ENCODE peak calls at places on chromosomes 3 and 15, in four cellular contexts. B is stomach, P is suprapubic skin, J is transverse colon. Q is an unnamed sample.

GRCh38 chr15:57476533-57476975 is 100.2 kb downstream of the CGNL1 start:
- DNase-seq in B (no peak), P (no peak), J (no peak), Q (no peak)

GRCh38 chr15:68615811-68616210 is 37.0 kb downstream of the CORO2B start:
- DNase-seq in B (no peak), J (no peak), P (no peak), Q (no peak)

GRCh38 chr3:44554626-44555592 is at the start of gene ZKSCAN7:
- DNase-seq in J (peak; percentile 44), B (peak; percentile 47), P (peak; percentile 83), Q (peak; percentile 73)

GRCh38 chr15:39786444-39787056 is 3.9 kb upstream of the FSIP1 start:
- DNase-seq in B (no peak), P (no peak), J (no peak), Q (no peak)

GRCh38 chr15:69160976-69161877 is 792 bp downstream of the GLCE start:
- DNase-seq in P (peak; percentile 79), J (peak; percentile 51), B (peak; percentile 29), Q (peak; percentile 69)

GRCh38 chr15:76185716-76186115 is 125.6 kb downstream of the ETFA start:
- DNase-seq in B (peak; percentile 49), P (no peak), J (no peak), Q (no peak)

GRCh38 chr3:141179983-141180382 is 51.6 kb upstream of the PXYLP1 start:
- DNase-seq in J (no peak), P (no peak), B (no peak), Q (no peak)

GRCh38 chr3:160440687-160441086 is 8.9 kb downstream of the TRIM59 start:
- DNase-seq in P (no peak), J (no peak), B (no peak), Q (no peak)

GRCh38 chr15:63772531-63772930 is 61.2 kb downstream of the HERC1 start:
- DNase-seq in P (no peak), B (no peak), J (no peak), Q (no peak)

GRCh38 chr15:78930577-78931388 is 14.1 kb downstream of the CTSH start:
- DNase-seq in J (no peak), B (no peak), P (no peak), Q (peak; percentile 86)

GRCh38 chr15:36757189-36757814 is 177.9 kb downstream of the CDIN1 start:
- DNase-seq in J (no peak), P (no peak), B (no peak), Q (no peak)

GRCh38 chr15:41150279-41150678 is 34.2 kb upstream of the INO80 start:
- DNase-seq in J (no peak), B (no peak), P (no peak), Q (no peak)

GRCh38 chr3:122944671-122945151 is 82.9 kb downstream of the SEMA5B start:
- DNase-seq in J (no peak), P (no peak), B (no peak), Q (no peak)

GRCh38 chr3:122497425-122497824 is 17.3 kb downstream of the KPNA1 start:
- DNase-seq in P (no peak), J (no peak), B (no peak), Q (no peak)

GRCh38 chr3:57048052-57048671 is 12.3 kb upstream of the SPATA12 start:
- DNase-seq in J (no peak), P (peak; percentile 84), B (no peak), Q (peak; percentile 78)

GRCh38 chr15:93209690-93210425 is 120.8 kb upstream of the RGMA start:
- DNase-seq in J (no peak), P (no peak), B (no peak), Q (no peak)

GRCh38 chr3:13420817-13421755 is 964 bp upstream of the NUP210 start:
- DNase-seq in B (peak; percentile 30), J (peak; percentile 60), P (no peak), Q (no peak)

GRCh38 chr15:31040611-31041010 is 49.2 kb upstream of the MTMR10 start:
- DNase-seq in B (no peak), P (no peak), J (no peak), Q (no peak)

GRCh38 chr3:64351713-64352595 is 126.7 kb upstream of the PRICKLE2 start:
- DNase-seq in J (no peak), P (no peak), B (peak; percentile 46), Q (no peak)

GRCh38 chr3:9933561-9934234 is at the start of gene CRELD1:
- DNase-seq in P (peak; percentile 98), J (peak; percentile 98), B (peak; percentile 98), Q (peak; percentile 98)

GRCh38 chr3:18807593-18807992 is 340.7 kb upstream of the KCNH8 start:
- DNase-seq in B (no peak), P (no peak), J (no peak), Q (no peak)

GRCh38 chr3:78941587-78941986 is 826.2 kb downstream of the ROBO1 start:
- DNase-seq in B (no peak), J (no peak), P (no peak), Q (no peak)

GRCh38 chr3:15055019-15055557 is 10.0 kb downstream of the MRPS25 start:
- DNase-seq in J (peak; percentile 17), B (no peak), P (no peak), Q (no peak)

GRCh38 chr3:135326851-135327250 is 531.8 kb downstream of the EPHB1 start:
- DNase-seq in P (no peak), J (no peak), B (no peak), Q (no peak)

GRCh38 chr3:142003291-142003690 is 126.8 kb downstream of the ATP1B3 start:
- DNase-seq in P (no peak), B (no peak), J (no peak), Q (no peak)

GRCh38 chr15:75725719-75726607 is 13.3 kb upstream of the CSPG4 start:
- DNase-seq in P (no peak), B (no peak), J (no peak), Q (peak; percentile 62)

GRCh38 chr15:52803543-52804306 is 13.6 kb upstream of the ONECUT1 start:
- DNase-seq in J (no peak), P (no peak), B (no peak), Q (no peak)

GRCh38 chr3:114660124-114660523 is 366.3 kb downstream of the TIGIT start:
- DNase-seq in P (no peak), B (peak; percentile 27), J (no peak), Q (no peak)

GRCh38 chr3:57825116-57825515 is 69.0 kb downstream of the SLMAP start:
- DNase-seq in B (no peak), J (no peak), P (no peak), Q (no peak)

GRCh38 chr3:138442433-138442832 is 8.0 kb downstream of the ESYT3 start:
- DNase-seq in J (no peak), P (no peak), B (no peak), Q (no peak)

GRCh38 chr3:14511623-14511965 is 28.5 kb downstream of the GRIP2 start:
- DNase-seq in P (no peak), J (no peak), B (no peak), Q (no peak)

GRCh38 chr3:125109541-125109925 is 53.7 kb upstream of the HEG1 start:
- DNase-seq in J (no peak), P (no peak), B (no peak), Q (no peak)

GRCh38 chr3:130821821-130822220 is 72.1 kb upstream of the ATP2C1 start:
- DNase-seq in B (no peak), P (no peak), J (no peak), Q (no peak)

GRCh38 chr3:61093364-61093763 is 157.9 kb downstream of the FHIT start:
- DNase-seq in B (no peak), P (no peak), J (no peak), Q (no peak)

GRCh38 chr3:50124363-50125226 is 30.5 kb upstream of the SEMA3F start:
- DNase-seq in B (no peak), J (no peak), P (no peak), Q (peak; percentile 65)

GRCh38 chr15:63077952-63078351 is 35.4 kb downstream of the TPM1 start:
- DNase-seq in B (no peak), J (no peak), P (no peak), Q (no peak)

GRCh38 chr15:78599189-78599588 is 21.6 kb downstream of the CHRNA3 start:
- DNase-seq in P (no peak), B (no peak), J (no peak), Q (no peak)

GRCh38 chr3:101185341-101185740 is 135.0 kb downstream of the IMPG2 start:
- DNase-seq in J (no peak), B (no peak), P (no peak), Q (no peak)

DNA sequence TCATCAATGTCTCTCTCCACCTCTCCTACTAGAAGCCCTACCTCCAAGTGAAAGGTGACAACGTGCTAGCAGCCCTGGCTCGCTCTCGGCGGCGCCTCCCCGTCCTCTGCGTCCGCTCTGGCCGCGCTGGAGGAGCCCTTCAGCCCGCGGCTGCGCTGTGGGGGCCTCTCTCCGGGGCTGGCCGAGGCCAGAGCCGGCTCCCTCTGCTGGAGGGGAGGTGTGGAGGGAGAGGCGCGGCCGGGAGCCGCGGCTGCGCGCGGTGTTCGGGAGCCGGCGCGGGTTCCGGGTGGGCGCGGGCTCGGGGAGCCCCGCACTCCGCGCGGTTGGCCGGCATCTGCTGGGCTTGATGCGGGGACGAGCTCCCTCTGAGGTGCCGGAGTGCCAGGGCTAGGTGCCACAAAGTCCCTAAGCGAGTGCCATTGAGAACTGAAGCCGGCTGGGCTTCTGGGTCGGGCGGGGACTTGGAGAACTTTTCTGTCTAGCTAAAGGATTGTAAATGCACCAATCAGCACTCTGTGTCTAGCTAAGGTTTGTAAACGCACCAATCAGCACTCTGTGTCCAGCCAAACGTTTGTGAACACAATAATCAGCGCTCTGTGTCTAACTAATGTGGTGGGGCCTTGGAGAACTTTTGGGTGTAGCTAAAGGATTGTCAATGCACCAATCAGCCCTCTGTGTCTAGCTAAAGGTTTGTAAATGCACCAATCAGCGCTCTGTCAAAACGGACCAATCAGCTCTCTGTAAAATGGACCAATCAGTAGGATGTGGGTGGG is 84.8 kb upstream of the ARRDC4 start:
- DNase-seq in J (peak; percentile 28), B (no peak), P (no peak), Q (no peak)
- TF ChIP-seq POLR2A in J (no peak), B (no peak), P (no peak), Q (no peak)

DNA sequence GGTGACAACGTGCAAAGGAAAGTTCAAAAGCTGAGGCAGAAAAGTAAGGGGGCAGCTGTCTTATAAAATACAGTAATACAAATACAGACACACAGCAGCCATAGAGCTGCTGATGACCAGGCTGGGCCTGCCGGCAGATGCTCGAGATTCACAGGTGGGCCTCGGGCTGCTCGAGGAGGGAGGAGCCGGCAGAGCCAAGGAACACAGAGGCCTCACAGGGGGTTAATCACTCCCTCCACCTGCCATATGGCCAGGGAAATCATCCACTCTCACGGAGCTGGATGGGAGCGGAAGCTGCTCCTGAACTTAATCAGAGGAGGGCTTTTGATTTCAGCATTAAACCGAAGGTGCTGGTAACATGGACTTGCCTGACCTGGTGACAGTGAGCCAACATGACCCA is 29.6 kb upstream of the MGLL start:
- DNase-seq in J (no peak), P (no peak), B (no peak), Q (no peak)
- TF ChIP-seq POLR2AphosphoS5 in J (no peak), P (no peak), B (no peak), Q (no peak)

GRCh38 chr15:88543065-88543776 is 3.3 kb downstream of the DET1 start:
- DNase-seq in J (no peak), P (no peak), B (no peak), Q (no peak)
- TF ChIP-seq EP300 in J (no peak), P (no peak), B (no peak), Q (no peak)

DNA sequence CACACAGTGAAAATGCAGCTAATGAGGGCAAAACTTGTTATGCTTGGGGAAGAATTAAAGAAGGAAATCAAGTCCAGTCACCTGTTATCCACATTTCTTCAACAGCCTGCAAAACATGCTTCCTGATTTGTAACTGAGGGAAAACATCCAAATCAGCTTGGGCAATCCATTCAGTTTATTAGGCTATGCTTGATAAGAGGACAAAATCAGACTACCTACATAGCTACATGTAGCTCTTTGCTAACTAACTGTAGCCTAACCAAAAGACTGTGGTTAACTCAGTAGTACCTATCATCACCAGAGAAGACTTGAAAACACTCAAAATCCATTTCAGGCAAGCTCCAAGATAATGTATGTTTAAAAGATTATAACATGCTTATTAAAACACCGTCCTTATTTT is 436.4 kb downstream of the SHQ1 start:
- DNase-seq in B (no peak), P (no peak), J (no peak), Q (no peak)
- TF ChIP-seq POLR2A in B (no peak), P (no peak), J (no peak), Q (no peak)